ENCODE peak calls at places on chromosome 17, in seven cellular contexts. One of them, this sample, is unnamed.

GRCh38 chr17:43368740-43369506 is 29.9 kb upstream of the ARL4D start:
- DNase-seq in WTC11: peak
- DNase-seq in neural crest cell: peak
- DNase-seq in heart left ventricle: peak
- DNase-seq in AG04449: no peak
- DNase-seq in CD4-positive, alpha-beta T cell: peak
- DNase-seq in IMR-90: peak
- DNase-seq in this sample: peak

GRCh38 chr17:37259030-37259735 is 116.6 kb upstream of the C17orf78 start:
- DNase-seq in WTC11: no peak
- DNase-seq in CD4-positive, alpha-beta T cell: no peak
- DNase-seq in neural crest cell: no peak
- DNase-seq in heart left ventricle: no peak
- DNase-seq in AG04449: no peak
- DNase-seq in IMR-90: peak
- DNase-seq in this sample: no peak

GRCh38 chr17:36197389-36197708 is 791 bp upstream of the CCL3L1 start:
- DNase-seq in neural crest cell: no peak
- DNase-seq in AG04449: no peak
- DNase-seq in WTC11: no peak
- DNase-seq in CD4-positive, alpha-beta T cell: no peak
- DNase-seq in IMR-90: no peak
- DNase-seq in heart left ventricle: no peak
- DNase-seq in this sample: no peak

GRCh38 chr17:15263206-15263579 is 1.9 kb downstream of the PMP22 start:
- DNase-seq in AG04449: no peak
- DNase-seq in CD4-positive, alpha-beta T cell: no peak
- DNase-seq in neural crest cell: no peak
- DNase-seq in WTC11: peak
- DNase-seq in IMR-90: peak
- DNase-seq in heart left ventricle: peak
- DNase-seq in this sample: peak

GRCh38 chr17:5747276-5747675 is 163.0 kb upstream of the NLRP1 start:
- DNase-seq in heart left ventricle: no peak
- DNase-seq in neural crest cell: no peak
- DNase-seq in IMR-90: no peak
- DNase-seq in WTC11: no peak
- DNase-seq in AG04449: no peak
- DNase-seq in CD4-positive, alpha-beta T cell: no peak
- DNase-seq in this sample: no peak

GRCh38 chr17:49210158-49211029 is at the start of the genes ABI3 and GNGT2:
- DNase-seq in neural crest cell: no peak
- DNase-seq in CD4-positive, alpha-beta T cell: peak
- DNase-seq in AG04449: no peak
- DNase-seq in WTC11: peak
- DNase-seq in heart left ventricle: peak
- DNase-seq in IMR-90: peak
- DNase-seq in this sample: no peak

GRCh38 chr17:53032861-53033271 is 789.9 kb upstream of the KIF2B start:
- DNase-seq in AG04449: no peak
- DNase-seq in heart left ventricle: no peak
- DNase-seq in WTC11: peak
- DNase-seq in CD4-positive, alpha-beta T cell: no peak
- DNase-seq in neural crest cell: peak
- DNase-seq in IMR-90: peak
- DNase-seq in this sample: no peak

GRCh38 chr17:77494664-77495435 is 354.1 kb downstream of the SEC14L1 start:
- DNase-seq in AG04449: no peak
- DNase-seq in heart left ventricle: peak
- DNase-seq in CD4-positive, alpha-beta T cell: peak
- DNase-seq in neural crest cell: peak
- DNase-seq in IMR-90: peak
- DNase-seq in WTC11: peak
- DNase-seq in this sample: peak

GRCh38 chr17:77428901-77429734 is 288.3 kb downstream of the SEC14L1 start:
- DNase-seq in neural crest cell: no peak
- DNase-seq in heart left ventricle: peak
- DNase-seq in WTC11: no peak
- DNase-seq in AG04449: no peak
- DNase-seq in IMR-90: no peak
- DNase-seq in CD4-positive, alpha-beta T cell: no peak
- DNase-seq in this sample: no peak

GRCh38 chr17:72122668-72123495 is 2.1 kb downstream of the SOX9 start:
- DNase-seq in CD4-positive, alpha-beta T cell: no peak
- DNase-seq in neural crest cell: peak
- DNase-seq in WTC11: peak
- DNase-seq in heart left ventricle: no peak
- DNase-seq in IMR-90: peak
- DNase-seq in AG04449: no peak
- DNase-seq in this sample: no peak

DNA sequence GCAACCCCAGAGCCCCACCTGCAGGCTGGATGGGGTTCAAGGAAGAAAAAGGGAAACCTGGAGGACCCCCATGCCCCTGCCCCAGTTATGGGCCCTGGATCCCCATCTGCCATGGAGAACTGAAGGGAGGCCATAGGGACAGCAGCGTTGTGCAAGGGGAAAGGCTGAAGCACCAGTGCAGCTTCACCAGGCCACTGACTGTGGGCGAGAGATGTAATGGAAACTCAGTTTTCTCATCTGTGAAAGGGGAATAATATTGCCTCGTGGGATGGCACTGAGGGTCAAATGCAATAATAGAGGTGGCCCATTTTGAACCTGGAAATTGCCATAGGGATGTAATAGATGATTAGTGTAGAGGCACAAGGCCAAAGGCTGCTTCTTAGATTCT is 9.9 kb upstream of the TSPOAP1 start:
- DNase-seq in WTC11: no peak
- DNase-seq in AG04449: no peak
- DNase-seq in CD4-positive, alpha-beta T cell: no peak
- DNase-seq in heart left ventricle: no peak
- DNase-seq in neural crest cell: no peak
- DNase-seq in IMR-90: no peak
- DNase-seq in this sample: no peak
- TF ChIP-seq CTCF in WTC11: no peak
- TF ChIP-seq CTCF in AG04449: no peak
- TF ChIP-seq CTCF in CD4-positive, alpha-beta T cell: no peak
- TF ChIP-seq CTCF in heart left ventricle: no peak
- TF ChIP-seq CTCF in neural crest cell: no peak
- TF ChIP-seq CTCF in IMR-90: peak
- TF ChIP-seq CTCF in this sample: no peak

DNA sequence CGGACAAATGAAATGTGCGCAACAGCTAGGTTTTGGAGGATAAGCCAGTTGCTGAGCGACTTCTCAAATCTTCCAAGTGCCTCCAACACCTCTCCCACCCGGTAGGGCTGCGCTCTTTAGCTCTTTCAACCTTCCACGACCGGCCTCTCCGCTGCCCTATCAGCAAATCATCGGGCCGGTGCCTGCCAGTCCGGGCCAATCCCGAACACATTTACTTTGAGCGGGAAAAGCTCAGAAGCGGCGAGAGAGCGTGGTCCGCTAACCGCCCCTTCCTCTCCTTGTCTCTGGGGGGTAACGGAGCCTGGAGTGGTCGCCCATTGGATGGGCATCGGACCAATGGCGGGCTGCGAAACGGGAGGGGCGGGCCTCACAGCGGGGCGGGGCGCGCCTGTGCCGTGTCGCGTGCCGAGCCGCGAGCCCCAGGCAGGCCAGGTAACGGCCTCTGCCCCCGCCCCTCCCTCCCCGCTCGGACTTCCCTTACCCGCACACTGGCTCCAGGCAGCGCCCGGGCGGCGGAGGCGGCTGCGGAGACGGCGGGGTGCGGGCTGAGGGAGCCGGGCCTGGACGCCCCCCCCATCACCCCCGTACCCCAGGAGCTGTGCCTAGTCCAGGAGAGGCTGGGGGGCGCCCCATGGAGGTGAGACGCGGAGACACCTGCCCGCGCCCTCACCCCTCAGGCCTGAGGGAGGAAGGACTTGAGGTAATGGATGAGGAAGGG is at the start of gene MEIOC:
- DNase-seq in neural crest cell: peak
- DNase-seq in heart left ventricle: no peak
- DNase-seq in CD4-positive, alpha-beta T cell: no peak
- DNase-seq in IMR-90: peak
- DNase-seq in WTC11: peak
- DNase-seq in AG04449: no peak
- DNase-seq in this sample: no peak
- TF ChIP-seq CTCF in neural crest cell: no peak
- TF ChIP-seq CTCF in heart left ventricle: no peak
- TF ChIP-seq CTCF in CD4-positive, alpha-beta T cell: no peak
- TF ChIP-seq CTCF in IMR-90: peak
- TF ChIP-seq CTCF in WTC11: no peak
- TF ChIP-seq CTCF in AG04449: no peak
- TF ChIP-seq CTCF in this sample: no peak

GRCh38 chr17:63833026-63833740 is 5.7 kb upstream of the FTSJ3 start:
- DNase-seq in heart left ventricle: no peak
- DNase-seq in CD4-positive, alpha-beta T cell: no peak
- DNase-seq in AG04449: no peak
- DNase-seq in WTC11: no peak
- DNase-seq in IMR-90: no peak
- DNase-seq in neural crest cell: no peak
- DNase-seq in this sample: no peak

GRCh38 chr17:63836811-63837210 is 5.7 kb downstream of the SMARCD2 start:
- DNase-seq in IMR-90: no peak
- DNase-seq in WTC11: no peak
- DNase-seq in CD4-positive, alpha-beta T cell: no peak
- DNase-seq in neural crest cell: no peak
- DNase-seq in AG04449: no peak
- DNase-seq in heart left ventricle: no peak
- DNase-seq in this sample: no peak

GRCh38 chr17:63834431-63835166 is 7.1 kb upstream of the FTSJ3 start:
- DNase-seq in AG04449: no peak
- DNase-seq in neural crest cell: peak
- DNase-seq in heart left ventricle: no peak
- DNase-seq in WTC11: peak
- DNase-seq in CD4-positive, alpha-beta T cell: peak
- DNase-seq in IMR-90: peak
- DNase-seq in this sample: no peak

GRCh38 chr17:63833741-63834373 is 6.4 kb upstream of the FTSJ3 start:
- DNase-seq in CD4-positive, alpha-beta T cell: no peak
- DNase-seq in WTC11: no peak
- DNase-seq in neural crest cell: no peak
- DNase-seq in AG04449: no peak
- DNase-seq in heart left ventricle: no peak
- DNase-seq in IMR-90: no peak
- DNase-seq in this sample: no peak

GRCh38 chr17:63835167-63835720 is 7.2 kb downstream of the SMARCD2 start:
- DNase-seq in WTC11: no peak
- DNase-seq in AG04449: no peak
- DNase-seq in neural crest cell: no peak
- DNase-seq in IMR-90: no peak
- DNase-seq in heart left ventricle: no peak
- DNase-seq in CD4-positive, alpha-beta T cell: no peak
- DNase-seq in this sample: no peak
- TF ChIP-seq CTCF in WTC11: peak
- TF ChIP-seq CTCF in AG04449: no peak
- TF ChIP-seq CTCF in neural crest cell: no peak
- TF ChIP-seq CTCF in IMR-90: no peak
- TF ChIP-seq CTCF in heart left ventricle: no peak
- TF ChIP-seq CTCF in CD4-positive, alpha-beta T cell: peak
- TF ChIP-seq CTCF in this sample: no peak

GRCh38 chr17:76235883-76236282 is 4.4 kb downstream of the RNF157 start:
- DNase-seq in heart left ventricle: no peak
- DNase-seq in neural crest cell: no peak
- DNase-seq in AG04449: no peak
- DNase-seq in WTC11: no peak
- DNase-seq in IMR-90: no peak
- DNase-seq in CD4-positive, alpha-beta T cell: no peak
- DNase-seq in this sample: no peak
- TF ChIP-seq CTCF in heart left ventricle: no peak
- TF ChIP-seq CTCF in neural crest cell: no peak
- TF ChIP-seq CTCF in AG04449: no peak
- TF ChIP-seq CTCF in WTC11: no peak
- TF ChIP-seq CTCF in IMR-90: no peak
- TF ChIP-seq CTCF in CD4-positive, alpha-beta T cell: no peak
- TF ChIP-seq CTCF in this sample: no peak

GRCh38 chr17:80221401-80221800 is 1.2 kb downstream of the SLC26A11 start:
- DNase-seq in IMR-90: no peak
- DNase-seq in heart left ventricle: no peak
- DNase-seq in AG04449: no peak
- DNase-seq in CD4-positive, alpha-beta T cell: no peak
- DNase-seq in WTC11: no peak
- DNase-seq in neural crest cell: no peak
- DNase-seq in this sample: no peak

GRCh38 chr17:80224098-80224497 is 3.9 kb downstream of the SLC26A11 start:
- DNase-seq in WTC11: no peak
- DNase-seq in IMR-90: no peak
- DNase-seq in CD4-positive, alpha-beta T cell: no peak
- DNase-seq in heart left ventricle: no peak
- DNase-seq in neural crest cell: no peak
- DNase-seq in AG04449: no peak
- DNase-seq in this sample: no peak

GRCh38 chr17:80223142-80223815 is 3.1 kb downstream of the SLC26A11 start:
- DNase-seq in CD4-positive, alpha-beta T cell: no peak
- DNase-seq in neural crest cell: no peak
- DNase-seq in AG04449: no peak
- DNase-seq in IMR-90: no peak
- DNase-seq in WTC11: no peak
- DNase-seq in heart left ventricle: no peak
- DNase-seq in this sample: no peak

GRCh38 chr17:80220709-80221215 is 535 bp downstream of the SLC26A11 start:
- DNase-seq in WTC11: no peak
- DNase-seq in CD4-positive, alpha-beta T cell: peak
- DNase-seq in IMR-90: no peak
- DNase-seq in AG04449: no peak
- DNase-seq in heart left ventricle: no peak
- DNase-seq in neural crest cell: no peak
- DNase-seq in this sample: no peak

GRCh38 chr17:80222376-80223141 is 2.3 kb downstream of the SLC26A11 start:
- DNase-seq in heart left ventricle: no peak
- DNase-seq in AG04449: no peak
- DNase-seq in WTC11: no peak
- DNase-seq in IMR-90: no peak
- DNase-seq in neural crest cell: no peak
- DNase-seq in CD4-positive, alpha-beta T cell: no peak
- DNase-seq in this sample: no peak
- TF ChIP-seq CTCF in heart left ventricle: no peak
- TF ChIP-seq CTCF in AG04449: no peak
- TF ChIP-seq CTCF in WTC11: no peak
- TF ChIP-seq CTCF in IMR-90: no peak
- TF ChIP-seq CTCF in neural crest cell: no peak
- TF ChIP-seq CTCF in CD4-positive, alpha-beta T cell: no peak
- TF ChIP-seq CTCF in this sample: no peak

DNA sequence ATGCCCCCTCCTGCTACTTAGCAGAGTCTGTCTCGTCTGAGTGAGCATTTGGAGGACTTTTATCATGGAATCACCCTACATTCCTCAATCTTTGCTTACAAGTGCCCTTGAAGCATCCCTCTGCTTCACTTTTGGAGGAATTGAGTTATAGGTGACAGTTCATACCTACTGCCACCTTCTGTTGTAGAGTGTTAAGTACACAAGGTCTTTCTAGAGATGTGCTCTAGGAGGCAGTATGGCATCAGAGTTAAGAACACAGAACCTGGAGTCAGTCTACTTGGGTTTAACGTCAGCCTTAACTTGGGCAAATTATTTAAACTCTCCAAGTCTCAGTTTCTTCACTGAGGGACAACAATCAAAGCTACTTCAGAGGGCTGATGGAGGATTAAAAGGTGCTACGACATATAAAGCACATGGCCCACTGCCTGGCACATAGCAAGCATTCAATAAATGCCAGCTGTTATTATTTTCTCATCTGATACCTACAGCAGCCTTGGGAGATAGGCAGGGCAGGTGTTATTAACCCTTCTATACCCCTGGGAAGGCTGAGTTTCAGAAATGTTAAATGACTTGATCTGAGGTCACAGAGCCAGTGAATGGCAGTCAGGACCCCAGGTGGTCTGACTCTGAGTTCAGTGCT is 62.2 kb downstream of the UTP18 start:
- DNase-seq in IMR-90: peak
- DNase-seq in heart left ventricle: no peak
- DNase-seq in CD4-positive, alpha-beta T cell: no peak
- DNase-seq in AG04449: no peak
- DNase-seq in neural crest cell: no peak
- DNase-seq in WTC11: no peak
- DNase-seq in this sample: no peak
- TF ChIP-seq CTCF in IMR-90: peak
- TF ChIP-seq CTCF in heart left ventricle: peak
- TF ChIP-seq CTCF in CD4-positive, alpha-beta T cell: peak
- TF ChIP-seq CTCF in AG04449: peak
- TF ChIP-seq CTCF in neural crest cell: peak
- TF ChIP-seq CTCF in WTC11: peak
- TF ChIP-seq CTCF in this sample: no peak